ENCODE peak calls at places on chromosomes 1 and 21, in four cellular contexts. X, Z, F and V are unnamed samples.

GRCh38 chr1:94199398-94199797 is 38.0 kb downstream of the ARHGAP29 start:
- DNase-seq in X (peak; percentile 6), Z (no peak), F (no peak), V (no peak)

GRCh38 chr1:211174375-211174774 is 40.4 kb upstream of the KCNH1 start:
- DNase-seq in X (no peak), Z (no peak), F (no peak), V (no peak)

GRCh38 chr21:17805966-17806365 is 13.2 kb downstream of the C21orf91 start:
- DNase-seq in X (no peak), Z (no peak), F (no peak), V (no peak)

GRCh38 chr1:229756666-229757065 is 130.6 kb downstream of the URB2 start:
- DNase-seq in X (no peak), Z (no peak), F (no peak), V (no peak)

GRCh38 chr1:207814469-207814868 is 62.6 kb downstream of the CD46 start:
- DNase-seq in X (no peak), Z (peak; percentile 68), F (no peak), V (no peak)

GRCh38 chr1:93591833-93592635 is 89.6 kb downstream of the BCAR3 start:
- DNase-seq in X (no peak), Z (no peak), F (peak; percentile 22), V (peak; percentile 23)

GRCh38 chr1:216462061-216462775 is 39.0 kb upstream of the USH2A start:
- DNase-seq in X (no peak), Z (no peak), F (no peak), V (no peak)

GRCh38 chr1:203328714-203329122 is 22.2 kb downstream of the FMOD start:
- DNase-seq in X (peak; percentile 64), Z (no peak), F (no peak), V (no peak)

GRCh38 chr1:229786974-229787610 is 161.0 kb downstream of the URB2 start:
- DNase-seq in X (no peak), Z (no peak), F (no peak), V (no peak)

GRCh38 chr1:8078176-8078671 is 52.1 kb upstream of the ERRFI1 start:
- DNase-seq in X (peak; percentile 11), Z (no peak), F (no peak), V (no peak)

GRCh38 chr1:159071970-159072582 is 4.5 kb downstream of the AIM2 start:
- DNase-seq in X (peak; percentile 40), Z (no peak), F (no peak), V (no peak)

GRCh38 chr1:42128499-42128898 is 24.7 kb upstream of the GUCA2B start:
- DNase-seq in X (no peak), Z (no peak), F (no peak), V (no peak)

GRCh38 chr1:92030701-92031107 is 919 bp downstream of the EPHX4 start:
- DNase-seq in X (no peak), Z (no peak), F (no peak), V (no peak)

GRCh38 chr1:86191958-86192357 is 35.4 kb upstream of the COL24A1 start:
- DNase-seq in X (no peak), Z (no peak), F (no peak), V (no peak)

GRCh38 chr21:20644552-20644951 is 353.7 kb upstream of the NCAM2 start:
- DNase-seq in X (no peak), Z (no peak), F (no peak), V (no peak)

GRCh38 chr1:48048064-48048463 is 50.9 kb upstream of the TRABD2B start:
- DNase-seq in X (no peak), Z (peak; percentile 78), F (peak; percentile 41), V (no peak)

GRCh38 chr1:219041819-219042218 is 131.9 kb upstream of the LYPLAL1 start:
- DNase-seq in X (no peak), Z (no peak), F (no peak), V (no peak)

GRCh38 chr1:151934048-151934493 is 24.8 kb upstream of the THEM4 start:
- DNase-seq in X (peak; percentile 60), Z (no peak), F (no peak), V (peak; percentile 64)

GRCh38 chr1:63537940-63538339 is 14.6 kb downstream of the EFCAB7 start:
- DNase-seq in X (no peak), Z (no peak), F (no peak), V (no peak)

GRCh38 chr1:45375104-45376090 is 35.2 kb upstream of the MUTYH start:
- DNase-seq in X (no peak), Z (no peak), F (no peak), V (no peak)

GRCh38 chr21:41766883-41767605 is at the start of gene RIPK4:
- DNase-seq in X (peak; percentile 98), Z (peak; percentile 66), F (no peak), V (no peak)

GRCh38 chr1:9822490-9822889 is 1.3 kb downstream of the CLSTN1 start:
- DNase-seq in X (no peak), Z (no peak), F (no peak), V (no peak)

GRCh38 chr1:56576880-56577858 is 2.2 kb downstream of the PLPP3 start:
- DNase-seq in X (peak; percentile 58), Z (no peak), F (no peak), V (no peak)

GRCh38 chr21:44379991-44380865 is 26.8 kb downstream of the TRPM2 start:
- DNase-seq in X (peak; percentile 82), Z (no peak), F (no peak), V (no peak)

GRCh38 chr1:26555550-26555981 is 26.0 kb downstream of the RPS6KA1 start:
- DNase-seq in X (no peak), Z (no peak), F (peak; percentile 19), V (no peak)

GRCh38 chr1:92315766-92316413 is 17.0 kb downstream of the RPAP2 start:
- DNase-seq in X (no peak), Z (no peak), F (no peak), V (peak; percentile 65)

GRCh38 chr21:44461438-44462089 is 6.3 kb downstream of the LRRC3 start:
- DNase-seq in X (peak; percentile 49), Z (no peak), F (no peak), V (no peak)

GRCh38 chr1:61570191-61570590 is 154.8 kb downstream of the TM2D1 start:
- DNase-seq in X (no peak), Z (no peak), F (no peak), V (no peak)

GRCh38 chr1:71417421-71417820 is 336.6 kb upstream of the ZRANB2 start:
- DNase-seq in X (no peak), Z (no peak), F (no peak), V (no peak)